ENCODE peak calls at places on chromosome 18, in ten cellular contexts. One of them, this sample, is unnamed.

GRCh38 chr18:65623686-65624085 is 127.1 kb upstream of the CDH7 start:
- DNase-seq in HT1080: no peak
- DNase-seq in right lobe of liver: no peak
- DNase-seq in hypothalamus: no peak
- DNase-seq in right atrium auricular region: no peak
- DNase-seq in activated CD4-positive, alpha-beta memory T cell treated with anti-CD3 and anti-CD28 coated beads, Interleukin-2, amount 10 ng/mL, durations not matched to agents 7 days and 5 days: no peak
- DNase-seq in esophagus squamous epithelium: no peak
- DNase-seq in epithelial cell of prostate: no peak
- DNase-seq in NCI-H748 treated with DMSO at 0.1 percent for 48 hours: no peak
- DNase-seq in NCI-H460: no peak
- DNase-seq in this sample: no peak

GRCh38 chr18:74108460-74108859 is 39.2 kb downstream of the FBXO15 start:
- DNase-seq in right lobe of liver: no peak
- DNase-seq in NCI-H460: no peak
- DNase-seq in epithelial cell of prostate: no peak
- DNase-seq in activated CD4-positive, alpha-beta memory T cell treated with anti-CD3 and anti-CD28 coated beads, Interleukin-2, amount 10 ng/mL, durations not matched to agents 7 days and 5 days: no peak
- DNase-seq in hypothalamus: no peak
- DNase-seq in NCI-H748 treated with DMSO at 0.1 percent for 48 hours: no peak
- DNase-seq in right atrium auricular region: no peak
- DNase-seq in esophagus squamous epithelium: no peak
- DNase-seq in HT1080: no peak
- DNase-seq in this sample: no peak

GRCh38 chr18:3179430-3180089 is 40.2 kb downstream of the MYOM1 start:
- DNase-seq in hypothalamus: no peak
- DNase-seq in activated CD4-positive, alpha-beta memory T cell treated with anti-CD3 and anti-CD28 coated beads, Interleukin-2, amount 10 ng/mL, durations not matched to agents 7 days and 5 days: no peak
- DNase-seq in esophagus squamous epithelium: no peak
- DNase-seq in right atrium auricular region: no peak
- DNase-seq in NCI-H460: no peak
- DNase-seq in epithelial cell of prostate: no peak
- DNase-seq in NCI-H748 treated with DMSO at 0.1 percent for 48 hours: no peak
- DNase-seq in right lobe of liver: no peak
- DNase-seq in HT1080: no peak
- DNase-seq in this sample: no peak

GRCh38 chr18:67463829-67464228 is 52.7 kb downstream of the DSEL start:
- DNase-seq in NCI-H748 treated with DMSO at 0.1 percent for 48 hours: no peak
- DNase-seq in esophagus squamous epithelium: no peak
- DNase-seq in right atrium auricular region: no peak
- DNase-seq in epithelial cell of prostate: no peak
- DNase-seq in right lobe of liver: no peak
- DNase-seq in NCI-H460: no peak
- DNase-seq in HT1080: peak; percentile 6
- DNase-seq in activated CD4-positive, alpha-beta memory T cell treated with anti-CD3 and anti-CD28 coated beads, Interleukin-2, amount 10 ng/mL, durations not matched to agents 7 days and 5 days: no peak
- DNase-seq in hypothalamus: no peak
- DNase-seq in this sample: no peak

GRCh38 chr18:58117685-58118403 is 73.8 kb downstream of the NEDD4L start:
- DNase-seq in NCI-H460: peak; percentile 22
- DNase-seq in esophagus squamous epithelium: no peak
- DNase-seq in HT1080: peak; percentile 88
- DNase-seq in NCI-H748 treated with DMSO at 0.1 percent for 48 hours: no peak
- DNase-seq in right lobe of liver: peak; percentile 67
- DNase-seq in activated CD4-positive, alpha-beta memory T cell treated with anti-CD3 and anti-CD28 coated beads, Interleukin-2, amount 10 ng/mL, durations not matched to agents 7 days and 5 days: no peak
- DNase-seq in hypothalamus: peak; percentile 21
- DNase-seq in right atrium auricular region: peak; percentile 71
- DNase-seq in epithelial cell of prostate: peak; percentile 71
- DNase-seq in this sample: no peak

GRCh38 chr18:75218524-75218923 is 7.9 kb downstream of the TSHZ1 start:
- DNase-seq in NCI-H748 treated with DMSO at 0.1 percent for 48 hours: no peak
- DNase-seq in hypothalamus: no peak
- DNase-seq in epithelial cell of prostate: no peak
- DNase-seq in activated CD4-positive, alpha-beta memory T cell treated with anti-CD3 and anti-CD28 coated beads, Interleukin-2, amount 10 ng/mL, durations not matched to agents 7 days and 5 days: no peak
- DNase-seq in HT1080: no peak
- DNase-seq in right atrium auricular region: no peak
- DNase-seq in right lobe of liver: no peak
- DNase-seq in esophagus squamous epithelium: no peak
- DNase-seq in NCI-H460: no peak
- DNase-seq in this sample: no peak

GRCh38 chr18:75209952-75210261 is 690 bp upstream of the TSHZ1 start:
- DNase-seq in activated CD4-positive, alpha-beta memory T cell treated with anti-CD3 and anti-CD28 coated beads, Interleukin-2, amount 10 ng/mL, durations not matched to agents 7 days and 5 days: peak; percentile 32
- DNase-seq in HT1080: no peak
- DNase-seq in right lobe of liver: no peak
- DNase-seq in NCI-H748 treated with DMSO at 0.1 percent for 48 hours: no peak
- DNase-seq in esophagus squamous epithelium: no peak
- DNase-seq in epithelial cell of prostate: no peak
- DNase-seq in right atrium auricular region: no peak
- DNase-seq in NCI-H460: peak; percentile 19
- DNase-seq in hypothalamus: no peak
- DNase-seq in this sample: no peak

GRCh38 chr18:55272510-55273243 is 313.4 kb upstream of the CCDC68 start:
- DNase-seq in epithelial cell of prostate: no peak
- DNase-seq in NCI-H748 treated with DMSO at 0.1 percent for 48 hours: no peak
- DNase-seq in right atrium auricular region: peak; percentile 63
- DNase-seq in NCI-H460: no peak
- DNase-seq in activated CD4-positive, alpha-beta memory T cell treated with anti-CD3 and anti-CD28 coated beads, Interleukin-2, amount 10 ng/mL, durations not matched to agents 7 days and 5 days: no peak
- DNase-seq in HT1080: no peak
- DNase-seq in esophagus squamous epithelium: no peak
- DNase-seq in hypothalamus: no peak
- DNase-seq in right lobe of liver: no peak
- DNase-seq in this sample: no peak

GRCh38 chr18:72692595-72692994 is 148.5 kb upstream of the CBLN2 start:
- DNase-seq in activated CD4-positive, alpha-beta memory T cell treated with anti-CD3 and anti-CD28 coated beads, Interleukin-2, amount 10 ng/mL, durations not matched to agents 7 days and 5 days: no peak
- DNase-seq in NCI-H460: no peak
- DNase-seq in HT1080: no peak
- DNase-seq in right atrium auricular region: no peak
- DNase-seq in epithelial cell of prostate: no peak
- DNase-seq in right lobe of liver: no peak
- DNase-seq in esophagus squamous epithelium: no peak
- DNase-seq in hypothalamus: no peak
- DNase-seq in NCI-H748 treated with DMSO at 0.1 percent for 48 hours: no peak
- DNase-seq in this sample: no peak

GRCh38 chr18:13435596-13436333 is 217.2 kb downstream of the LDLRAD4 start:
- DNase-seq in NCI-H748 treated with DMSO at 0.1 percent for 48 hours: no peak
- DNase-seq in epithelial cell of prostate: peak; percentile 6
- DNase-seq in NCI-H460: no peak
- DNase-seq in hypothalamus: no peak
- DNase-seq in right lobe of liver: no peak
- DNase-seq in right atrium auricular region: no peak
- DNase-seq in HT1080: peak; percentile 61
- DNase-seq in activated CD4-positive, alpha-beta memory T cell treated with anti-CD3 and anti-CD28 coated beads, Interleukin-2, amount 10 ng/mL, durations not matched to agents 7 days and 5 days: no peak
- DNase-seq in esophagus squamous epithelium: no peak
- DNase-seq in this sample: no peak

GRCh38 chr18:34821669-34822210 is 111.6 kb downstream of the DTNA start:
- DNase-seq in esophagus squamous epithelium: no peak
- DNase-seq in hypothalamus: no peak
- DNase-seq in activated CD4-positive, alpha-beta memory T cell treated with anti-CD3 and anti-CD28 coated beads, Interleukin-2, amount 10 ng/mL, durations not matched to agents 7 days and 5 days: no peak
- DNase-seq in right lobe of liver: no peak
- DNase-seq in HT1080: no peak
- DNase-seq in NCI-H460: no peak
- DNase-seq in NCI-H748 treated with DMSO at 0.1 percent for 48 hours: no peak
- DNase-seq in epithelial cell of prostate: no peak
- DNase-seq in right atrium auricular region: no peak
- DNase-seq in this sample: no peak

This sample was measured in coronary artery.